ENCODE peak calls at places on chromosomes 3 and 15, in four cellular contexts. A is GM13976, V is neural progenitor cell, U is GM20000. Y is an unnamed sample.

GRCh38 chr3:197847866-197848401 is 56.9 kb downstream of the LRCH3 start:
- DNase-seq in V (no peak), U (peak; percentile 72), A (peak; percentile 79), Y (no peak)

GRCh38 chr15:99452728-99453643 is 112.8 kb upstream of the MEF2A start:
- DNase-seq in V (no peak), U (peak; percentile 81), A (peak; percentile 85), Y (no peak)

GRCh38 chr3:143775401-143775970 is 72.8 kb downstream of the SLC9A9 start:
- DNase-seq in A (peak; percentile 60), V (peak; percentile 41), U (peak; percentile 63), Y (no peak)

GRCh38 chr3:159260049-159260662 is 458.3 kb downstream of the MFSD1 start:
- DNase-seq in A (peak; percentile 41), U (peak; percentile 29), V (peak; percentile 77), Y (no peak)

GRCh38 chr3:107861904-107862303 is 228.9 kb downstream of the CD47 start:
- DNase-seq in A (no peak), V (no peak), U (no peak), Y (no peak)

GRCh38 chr15:96948981-96949380 is 618.5 kb downstream of the NR2F2 start:
- DNase-seq in U (no peak), V (no peak), A (no peak), Y (no peak)

GRCh38 chr3:144433006-144433405 is 461.4 kb downstream of the DIPK2A start:
- DNase-seq in U (no peak), A (no peak), V (no peak), Y (no peak)

GRCh38 chr15:64851503-64851840 is 9.8 kb downstream of the PLEKHO2 start:
- DNase-seq in A (no peak), U (no peak), V (peak; percentile 32), Y (peak; percentile 31)

GRCh38 chr3:186453531-186453930 is 90.6 kb downstream of the CRYGS start:
- DNase-seq in U (no peak), V (peak; percentile 54), A (no peak), Y (no peak)

GRCh38 chr3:108305484-108306172 is 9.3 kb downstream of the HHLA2 start:
- DNase-seq in V (no peak), A (no peak), U (no peak), Y (no peak)

GRCh38 chr3:116770815-116771450 is 61.4 kb downstream of the TUSC7 start:
- DNase-seq in A (peak; percentile 42), U (peak; percentile 57), V (peak; percentile 89), Y (peak; percentile 47)

GRCh38 chr15:55703873-55704285 is 39.1 kb downstream of the PRTG start:
- DNase-seq in A (no peak), U (no peak), V (no peak), Y (peak; percentile 59)

GRCh38 chr3:134799393-134799792 is 4.3 kb downstream of the EPHB1 start:
- DNase-seq in U (no peak), A (no peak), V (no peak), Y (no peak)

GRCh38 chr15:66603301-66604179 is 37.7 kb upstream of the LCTL start:
- DNase-seq in A (peak; percentile 81), U (peak; percentile 74), V (peak; percentile 91), Y (no peak)

GRCh38 chr3:188824596-188824995 is 347.2 kb upstream of the TPRG1 start:
- DNase-seq in V (no peak), U (no peak), A (no peak), Y (no peak)

GRCh38 chr3:64686446-64686908 is 1.3 kb downstream of the ADAMTS9 start:
- DNase-seq in V (peak; percentile 75), U (no peak), A (peak; percentile 27), Y (no peak)

GRCh38 chr3:181932039-181932438 is 220.3 kb downstream of the SOX2 start:
- DNase-seq in V (no peak), A (no peak), U (peak; percentile 56), Y (no peak)

GRCh38 chr3:65182682-65183081 is 494.9 kb upstream of the ADAMTS9 start:
- DNase-seq in V (no peak), U (no peak), A (no peak), Y (no peak)

GRCh38 chr3:120177151-120177550 is 82.9 kb upstream of the GSK3B start:
- DNase-seq in A (no peak), V (no peak), U (no peak), Y (no peak)

GRCh38 chr3:141065841-141066592 is 14.9 kb downstream of the SPSB4 start:
- DNase-seq in U (no peak), V (no peak), A (no peak), Y (no peak)

GRCh38 chr15:58770519-58770856 is 614 bp upstream of the MINDY2 start:
- DNase-seq in A (peak; percentile 66), U (peak; percentile 63), V (no peak), Y (peak; percentile 63)

GRCh38 chr15:58773024-58773423 is 1.9 kb downstream of the MINDY2 start:
- DNase-seq in U (no peak), A (no peak), V (no peak), Y (no peak)

GRCh38 chr15:58775402-58775801 is 4.3 kb downstream of the MINDY2 start:
- DNase-seq in U (no peak), V (no peak), A (no peak), Y (no peak)

GRCh38 chr15:58771621-58772235 is 626 bp downstream of the MINDY2 start:
- DNase-seq in V (peak; percentile 72), U (peak; percentile 32), A (peak; percentile 41), Y (no peak)

GRCh38 chr15:58770857-58771620 is at the start of gene MINDY2:
- DNase-seq in U (peak; percentile 95), A (peak; percentile 97), V (peak; percentile 100), Y (peak; percentile 98)
- TF ChIP-seq CTCF in U (peak; percentile 29), A (peak; percentile 42), V (peak; percentile 45), Y (peak; percentile 19)

GRCh38 chr3:133274477-133274876 is 125.4 kb upstream of the BFSP2 start:
- DNase-seq in A (no peak), V (no peak), U (no peak), Y (no peak)
- TF ChIP-seq CTCF in A (no peak), V (peak; percentile 35), U (no peak), Y (no peak)

GRCh38 chr3:71258116-71258515 is 325.4 kb downstream of the FOXP1 start:
- DNase-seq in U (no peak), A (no peak), V (no peak), Y (no peak)
- TF ChIP-seq CTCF in U (no peak), A (no peak), V (no peak), Y (no peak)

GRCh38 chr3:129440648-129441190 is 695 bp downstream of the IFT122 start:
- DNase-seq in A (no peak), U (no peak), V (no peak), Y (no peak)
- TF ChIP-seq CTCF in A (no peak), U (no peak), V (no peak), Y (no peak)

DNA sequence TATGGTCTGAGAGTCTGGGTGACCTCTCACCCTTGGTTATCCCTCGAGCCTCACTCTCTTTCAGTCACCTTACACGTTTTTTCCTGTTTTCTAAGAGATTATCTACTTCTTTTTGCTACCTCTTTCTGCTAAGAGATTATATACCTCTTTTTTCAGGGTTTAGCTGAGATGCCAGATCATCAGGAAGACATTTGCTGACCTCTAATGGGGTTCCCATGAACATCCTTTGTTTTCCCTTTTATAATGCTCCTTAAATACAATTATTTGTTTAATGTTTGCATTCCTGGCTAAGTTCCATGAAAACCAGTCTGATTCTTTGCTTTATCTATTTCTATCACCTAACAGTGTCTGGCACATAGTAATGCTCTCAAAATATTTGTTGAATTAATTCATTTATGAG is 39.6 kb downstream of the LEKR1 start:
- DNase-seq in U (no peak), V (no peak), A (no peak), Y (no peak)
- TF ChIP-seq CTCF in U (no peak), V (no peak), A (no peak), Y (no peak)